ENCODE peak calls at places on chromosome 14, in seven cellular contexts. E is colonic mucosa, Q is putamen, S is NCI-H1092, V is EL, Y is NCI-H1105 treated with DMSO at 0.1 percent for 48 hours, A is midbrain. M is an unnamed sample.

GRCh38 chr14:81164167-81164774 is 56.5 kb downstream of the GTF2A1 start:
- DNase-seq in A (peak; percentile 14), Q (peak; percentile 30), S (peak; percentile 50), Y (peak; percentile 88), E (peak; percentile 37), V (peak; percentile 83), M (peak; percentile 45)

GRCh38 chr14:75609606-75610476 is 31.4 kb downstream of the FLVCR2 start:
- DNase-seq in V (no peak), S (no peak), A (no peak), Y (no peak), E (no peak), Q (no peak), M (no peak)

GRCh38 chr14:52111583-52111982 is 42.7 kb upstream of the NID2 start:
- DNase-seq in V (peak; percentile 71), S (no peak), Y (no peak), A (no peak), Q (no peak), E (no peak), M (no peak)

GRCh38 chr14:51996148-51996746 is 6.9 kb downstream of the RTRAF start:
- DNase-seq in Y (no peak), V (peak; percentile 41), E (no peak), A (peak; percentile 44), S (no peak), Q (no peak), M (peak; percentile 51)

GRCh38 chr14:79483472-79483871 is 727.8 kb downstream of the DIO2 start:
- DNase-seq in S (no peak), V (peak; percentile 69), Y (no peak), E (no peak), A (no peak), Q (no peak), M (no peak)

GRCh38 chr14:59438148-59438766 is 26.9 kb downstream of the GPR135 start:
- DNase-seq in S (no peak), Y (no peak), A (no peak), V (peak; percentile 83), Q (no peak), E (no peak), M (no peak)

GRCh38 chr14:78530078-78530477 is 359.9 kb downstream of the NRXN3 start:
- DNase-seq in Y (no peak), Q (no peak), E (no peak), S (no peak), V (peak; percentile 18), A (no peak), M (no peak)

GRCh38 chr14:104586832-104587620 is 7.5 kb downstream of the C14orf180 start:
- DNase-seq in Y (no peak), A (no peak), E (no peak), S (no peak), V (no peak), Q (no peak), M (peak; percentile 53)

GRCh38 chr14:61753631-61754030 is 8.6 kb upstream of the SNAPC1 start:
- DNase-seq in E (no peak), S (no peak), A (no peak), V (peak; percentile 60), Q (no peak), Y (no peak), M (no peak)

GRCh38 chr14:68675233-68675577 is 117.7 kb downstream of the ZFP36L1 start:
- DNase-seq in Q (no peak), S (no peak), V (peak; percentile 78), E (no peak), A (no peak), Y (no peak), M (no peak)

GRCh38 chr14:50347521-50347920 is 35.4 kb downstream of the DMAC2L start:
- DNase-seq in Q (no peak), E (no peak), Y (no peak), S (no peak), A (no peak), V (peak; percentile 71), M (no peak)

GRCh38 chr14:31405599-31406251 is 14.6 kb downstream of the HEATR5A start:
- DNase-seq in Y (no peak), A (no peak), V (no peak), S (no peak), E (no peak), Q (no peak), M (no peak)

GRCh38 chr14:32028599-32028998 is 48.5 kb upstream of the ARHGAP5 start:
- DNase-seq in Q (no peak), V (no peak), S (no peak), A (no peak), E (no peak), Y (no peak), M (no peak)

GRCh38 chr14:22426711-22427110 is 162.3 kb downstream of the DAD1 start:
- DNase-seq in Y (no peak), E (no peak), S (no peak), Q (no peak), V (no peak), A (no peak), M (no peak)

GRCh38 chr14:105737504-105738246 is 211.3 kb downstream of the TMEM121 start:
- DNase-seq in Y (no peak), A (no peak), Q (no peak), V (no peak), E (no peak), S (no peak), M (no peak)

GRCh38 chr14:69985456-69985855 is 106.2 kb downstream of the SMOC1 start:
- DNase-seq in E (no peak), V (no peak), Y (no peak), A (no peak), S (no peak), Q (no peak), M (no peak)

GRCh38 chr14:67432088-67432564 is 20.2 kb upstream of the PLEK2 start:
- DNase-seq in A (no peak), E (no peak), S (no peak), Y (no peak), V (no peak), Q (no peak), M (no peak)

GRCh38 chr14:64510825-64511679 is 6.5 kb downstream of the ZBTB1 start:
- DNase-seq in V (peak; percentile 75), E (peak; percentile 83), A (peak; percentile 82), Q (peak; percentile 74), S (peak; percentile 61), Y (peak; percentile 69), M (peak; percentile 77)

GRCh38 chr14:91202234-91202974 is 42.1 kb downstream of the GPR68 start:
- DNase-seq in E (peak; percentile 32), S (no peak), V (no peak), Y (no peak), Q (no peak), A (no peak), M (no peak)

GRCh38 chr14:96592591-96593388 is 90.6 kb downstream of the PAPOLA start:
- DNase-seq in S (no peak), A (peak; percentile 13), E (peak; percentile 54), Q (peak; percentile 45), V (peak; percentile 21), Y (no peak), M (peak; percentile 5)

GRCh38 chr14:20610002-20610765 is 19.0 kb upstream of the RNASE12 start:
- DNase-seq in V (peak; percentile 83), Y (peak; percentile 77), Q (peak; percentile 72), E (peak; percentile 89), S (peak; percentile 68), A (peak; percentile 77), M (peak; percentile 73)

GRCh38 chr14:99716091-99716849 is 32.2 kb downstream of the CYP46A1 start:
- DNase-seq in S (no peak), Q (no peak), E (no peak), A (no peak), V (no peak), Y (no peak), M (no peak)

GRCh38 chr14:24430143-24430681 is 458 bp downstream of the KHNYN start:
- DNase-seq in Y (peak; percentile 56), A (peak; percentile 65), Q (peak; percentile 53), S (no peak), E (peak; percentile 81), V (peak; percentile 86), M (peak; percentile 66)

GRCh38 chr14:96741151-96741977 is 55.8 kb upstream of the VRK1 start:
- DNase-seq in Y (peak; percentile 72), V (peak; percentile 34), Q (peak; percentile 49), E (peak; percentile 41), S (peak; percentile 10), A (peak; percentile 61), M (peak; percentile 26)

GRCh38 chr14:54148251-54148650 is 191.6 kb upstream of the BMP4 start:
- DNase-seq in Q (no peak), S (no peak), V (no peak), Y (no peak), E (no peak), A (no peak), M (no peak)

GRCh38 chr14:74947353-74948227 is 7.8 kb downstream of the PGF start:
- DNase-seq in A (no peak), Y (no peak), V (no peak), Q (no peak), S (no peak), E (no peak), M (no peak)

GRCh38 chr14:69768873-69769272 is 1.9 kb downstream of the SRSF5 start:
- DNase-seq in Y (no peak), V (no peak), A (no peak), S (no peak), E (no peak), Q (no peak), M (no peak)

M was measured in globus pallidus.